ENCODE peak calls at places on chromosomes 6 and 20, in ten cellular contexts. B is NCI-H226, Y is uterus, U is mammary epithelial cell, O is astrocyte, W is iris pigment epithelial cell, P is RCC 7860, T is A673, C is pulmonary artery endothelial cell, D is NCI-H1417. F is an unnamed sample.

GRCh38 chr20:44134897-44135810 is 51.8 kb downstream of the JPH2 start:
- DNase-seq in B (no peak), Y (no peak), U (no peak), O (peak; percentile 23), W (no peak), P (no peak), T (no peak), C (no peak), D (peak; percentile 44), F (no peak)

GRCh38 chr6:158476389-158476788 is 83.5 kb upstream of the TMEM181 start:
- DNase-seq in B (no peak), Y (no peak), U (no peak), O (no peak), W (no peak), P (no peak), T (no peak), C (no peak), D (peak; percentile 88), F (no peak)

GRCh38 chr6:117592983-117593759 is 9.1 kb downstream of the GOPC start:
- DNase-seq in B (no peak), Y (no peak), U (no peak), O (no peak), W (no peak), P (no peak), T (no peak), C (no peak), D (no peak), F (no peak)

GRCh38 chr20:47989957-47990356 is 204.7 kb upstream of the SULF2 start:
- DNase-seq in B (no peak), Y (no peak), U (no peak), O (no peak), W (no peak), P (no peak), T (no peak), C (no peak), D (peak; percentile 64), F (no peak)

GRCh38 chr6:54013966-54014365 is 97.3 kb upstream of the MLIP start:
- DNase-seq in B (no peak), Y (no peak), U (no peak), O (no peak), W (no peak), P (no peak), T (no peak), C (no peak), D (no peak), F (no peak)

GRCh38 chr6:165834613-165835259 is 171.7 kb upstream of the PDE10A start:
- DNase-seq in B (no peak), Y (peak; percentile 73), U (no peak), O (no peak), W (no peak), P (peak; percentile 58), T (no peak), C (no peak), D (peak; percentile 36), F (no peak)

GRCh38 chr6:56370127-56370540 is 122.8 kb upstream of the COL21A1 start:
- DNase-seq in B (no peak), Y (peak; percentile 87), U (peak; percentile 84), O (peak; percentile 54), W (peak; percentile 34), P (peak; percentile 75), T (peak; percentile 60), C (peak; percentile 71), D (peak; percentile 29), F (no peak)

GRCh38 chr20:33306228-33306627 is 23.2 kb downstream of the BPIFB1 start:
- DNase-seq in B (no peak), Y (no peak), U (no peak), O (no peak), W (no peak), P (no peak), T (no peak), C (no peak), D (no peak), F (no peak)

GRCh38 chr6:29602564-29603361 is 17.8 kb downstream of the OR2H2 start:
- DNase-seq in B (peak; percentile 31), Y (no peak), U (no peak), O (peak; percentile 6), W (peak; percentile 37), P (peak; percentile 6), T (peak; percentile 58), C (no peak), D (peak; percentile 73), F (no peak)

GRCh38 chr20:17761612-17762011 is 61.8 kb downstream of the BANF2 start:
- DNase-seq in B (no peak), Y (no peak), U (no peak), O (peak; percentile 4), W (peak; percentile 9), P (no peak), T (peak; percentile 14), C (no peak), D (no peak), F (no peak)

GRCh38 chr20:62359491-62360121 is 7.5 kb downstream of the LAMA5 start:
- DNase-seq in B (peak; percentile 95), Y (peak; percentile 75), U (no peak), O (peak; percentile 45), W (peak; percentile 54), P (no peak), T (no peak), C (peak; percentile 60), D (no peak), F (no peak)

GRCh38 chr6:160121981-160122380 is 366 bp downstream of the SLC22A1 start:
- DNase-seq in B (no peak), Y (peak; percentile 8), U (no peak), O (no peak), W (no peak), P (no peak), T (no peak), C (no peak), D (no peak), F (no peak)

GRCh38 chr20:5073154-5074049 is 46.4 kb downstream of the PCNA start:
- DNase-seq in B (peak; percentile 31), Y (peak; percentile 61), U (peak; percentile 91), O (peak; percentile 45), W (peak; percentile 31), P (peak; percentile 41), T (no peak), C (no peak), D (no peak), F (peak; percentile 21)

GRCh38 chr6:127514396-127515227 is 4.5 kb downstream of the MTCL3 start:
- DNase-seq in B (no peak), Y (no peak), U (peak; percentile 29), O (peak; percentile 67), W (peak; percentile 71), P (no peak), T (peak; percentile 77), C (no peak), D (peak; percentile 71), F (peak; percentile 27)

GRCh38 chr6:80789912-80790635 is 683.6 kb downstream of the BCKDHB start:
- DNase-seq in B (peak; percentile 9), Y (no peak), U (no peak), O (no peak), W (peak; percentile 1), P (no peak), T (no peak), C (no peak), D (no peak), F (peak; percentile 58)

GRCh38 chr6:30194797-30195690 is 18.2 kb downstream of the TRIM26 start:
- DNase-seq in B (no peak), Y (no peak), U (no peak), O (no peak), W (peak; percentile 48), P (no peak), T (no peak), C (no peak), D (no peak), F (no peak)

GRCh38 chr6:137808191-137808590 is 58.9 kb upstream of the TNFAIP3 start:
- DNase-seq in B (peak; percentile 47), Y (no peak), U (peak; percentile 77), O (peak; percentile 72), W (peak; percentile 48), P (peak; percentile 70), T (no peak), C (no peak), D (no peak), F (peak; percentile 53)

GRCh38 chr20:36744243-36744642 is 1.6 kb downstream of the NDRG3 start:
- DNase-seq in B (no peak), Y (no peak), U (no peak), O (no peak), W (no peak), P (no peak), T (no peak), C (no peak), D (no peak), F (no peak)

GRCh38 chr6:56223995-56224394 is 23.4 kb downstream of the COL21A1 start:
- DNase-seq in B (peak; percentile 26), Y (peak; percentile 38), U (peak; percentile 83), O (peak; percentile 60), W (peak; percentile 74), P (peak; percentile 61), T (no peak), C (no peak), D (no peak), F (peak; percentile 98)

GRCh38 chr6:163634514-163635171 is 220.1 kb downstream of the QKI start:
- DNase-seq in B (no peak), Y (no peak), U (peak; percentile 39), O (no peak), W (no peak), P (no peak), T (no peak), C (no peak), D (peak; percentile 98), F (no peak)

GRCh38 chr6:12947191-12947795 is 230.7 kb downstream of the PHACTR1 start:
- DNase-seq in B (no peak), Y (no peak), U (no peak), O (no peak), W (no peak), P (no peak), T (no peak), C (no peak), D (no peak), F (no peak)

GRCh38 chr6:78824045-78824444 is 43.3 kb upstream of the IRAK1BP1 start:
- DNase-seq in B (no peak), Y (no peak), U (no peak), O (no peak), W (no peak), P (no peak), T (no peak), C (no peak), D (no peak), F (no peak)